ENCODE peak calls at places on chromosomes 6 and 20, in nine cellular contexts. W is PC-9; T is CD8-positive, alpha-beta memory T cell; L is SJSA1; E is H7; H is H1; Q is right atrium auricular region; M is CD8-positive, alpha-beta T cell; V is skeletal muscle cell. K is an unnamed sample.

GRCh38 chr6:149130093-149130872 is 187.2 kb upstream of the TAB2 start:
- DNase-seq in W (peak), T (no peak), L (no peak), E (no peak), H (no peak), Q (no peak), M (no peak), V (no peak), K (no peak)

GRCh38 chr20:58160451-58161051 is 67.9 kb downstream of the ANKRD60 start:
- DNase-seq in W (no peak), T (no peak), L (peak), E (no peak), H (no peak), Q (no peak), M (no peak), V (no peak), K (no peak)

GRCh38 chr20:64001607-64002011 is 20.7 kb downstream of the PRPF6 start:
- DNase-seq in W (no peak), T (no peak), L (no peak), E (no peak), H (no peak), Q (no peak), M (no peak), V (no peak), K (no peak)

GRCh38 chr6:111199935-111200822 is 112.9 kb downstream of the SLC16A10 start:
- DNase-seq in W (no peak), T (no peak), L (no peak), E (no peak), H (no peak), Q (no peak), M (no peak), V (no peak), K (no peak)

GRCh38 chr6:12160350-12160749 is 129.8 kb upstream of the EDN1 start:
- DNase-seq in W (no peak), T (no peak), L (peak), E (no peak), H (no peak), Q (no peak), M (no peak), V (peak), K (no peak)

GRCh38 chr6:156279306-156279969 is 497.7 kb upstream of the ARID1B start:
- DNase-seq in W (no peak), T (no peak), L (no peak), E (no peak), H (no peak), Q (no peak), M (no peak), V (no peak), K (no peak)

GRCh38 chr6:34834789-34835518 is 43.1 kb downstream of the BLTP3A start:
- DNase-seq in W (peak), T (no peak), L (no peak), E (no peak), H (no peak), Q (no peak), M (no peak), V (peak), K (no peak)

GRCh38 chr6:53960311-53960710 is 150.9 kb upstream of the MLIP start:
- DNase-seq in W (no peak), T (no peak), L (no peak), E (no peak), H (no peak), Q (no peak), M (no peak), V (no peak), K (no peak)

GRCh38 chr6:148332088-148332487 is 10.6 kb upstream of the SASH1 start:
- DNase-seq in W (no peak), T (no peak), L (no peak), E (no peak), H (no peak), Q (no peak), M (no peak), V (no peak), K (no peak)

GRCh38 chr6:160347259-160348208 is 644 bp upstream of the SLC22A3 start:
- DNase-seq in W (no peak), T (no peak), L (no peak), E (peak), H (no peak), Q (no peak), M (no peak), V (no peak), K (no peak)

GRCh38 chr6:160348552-160349441 is 619 bp downstream of the SLC22A3 start:
- DNase-seq in W (no peak), T (no peak), L (no peak), E (peak), H (no peak), Q (no peak), M (no peak), V (no peak), K (no peak)

GRCh38 chr6:160353950-160354496 is 5.8 kb downstream of the SLC22A3 start:
- DNase-seq in W (no peak), T (no peak), L (no peak), E (no peak), H (no peak), Q (no peak), M (no peak), V (no peak), K (no peak)

GRCh38 chr6:160348209-160348551 is at the start of gene SLC22A3:
- DNase-seq in W (no peak), T (no peak), L (no peak), E (no peak), H (no peak), Q (no peak), M (no peak), V (no peak), K (no peak)

DNA sequence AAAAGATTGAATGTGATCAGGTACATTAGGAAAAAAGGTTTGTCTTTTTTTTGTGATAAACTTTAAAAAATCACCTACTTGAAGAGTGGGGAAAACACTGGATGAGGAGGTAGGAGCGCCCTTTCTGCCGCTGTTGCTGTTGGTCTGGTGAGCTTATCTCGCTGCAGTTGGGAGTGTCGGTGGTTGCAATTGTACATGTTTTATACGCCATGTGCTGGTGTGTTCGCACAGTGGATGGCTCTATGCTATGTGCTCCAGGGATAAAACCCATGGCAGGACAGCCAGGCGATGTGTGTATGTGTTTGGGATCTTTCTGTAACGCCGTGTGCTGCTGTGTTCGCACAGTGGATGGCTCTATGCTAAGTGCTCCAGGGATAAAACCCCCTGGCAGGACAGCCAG is 1.7 kb downstream of the SLC22A3 start:
- DNase-seq in W (no peak), T (no peak), L (no peak), E (no peak), H (no peak), Q (no peak), M (no peak), V (no peak), K (no peak)
- H3K4me3 ChIP-seq in W (no peak), T (no peak), L (no peak), E (peak), H (no peak), Q (peak), M (no peak), V (peak), K (no peak)

GRCh38 chr20:61252601-61253263 is 671 bp downstream of the CDH4 start:
- DNase-seq in W (no peak), T (no peak), L (no peak), E (peak), H (no peak), Q (no peak), M (no peak), V (no peak), K (no peak)

GRCh38 chr20:61253640-61254511 is 1.8 kb downstream of the CDH4 start:
- DNase-seq in W (no peak), T (no peak), L (no peak), E (peak), H (no peak), Q (no peak), M (no peak), V (no peak), K (no peak)

GRCh38 chr20:61249626-61250025 is 2.4 kb upstream of the CDH4 start:
- DNase-seq in W (no peak), T (no peak), L (no peak), E (no peak), H (no peak), Q (no peak), M (no peak), V (no peak), K (no peak)

GRCh38 chr20:61253264-61253639 is 1.2 kb downstream of the CDH4 start:
- DNase-seq in W (no peak), T (no peak), L (no peak), E (peak), H (no peak), Q (no peak), M (no peak), V (no peak), K (peak)

GRCh38 chr20:61251529-61252393 is at the start of gene CDH4:
- DNase-seq in W (no peak), T (no peak), L (no peak), E (peak), H (no peak), Q (no peak), M (no peak), V (no peak), K (no peak)
- H3K4me3 ChIP-seq in W (no peak), T (no peak), L (peak), E (peak), H (peak), Q (peak), M (no peak), V (peak), K (peak)

GRCh38 chr6:121437861-121438651 is 2.6 kb downstream of the GJA1 start:
- DNase-seq in W (peak), T (no peak), L (peak), E (peak), H (no peak), Q (no peak), M (no peak), V (no peak), K (no peak)
- H3K4me3 ChIP-seq in W (peak), T (peak), L (peak), E (peak), H (peak), Q (peak), M (peak), V (peak), K (no peak)

DNA sequence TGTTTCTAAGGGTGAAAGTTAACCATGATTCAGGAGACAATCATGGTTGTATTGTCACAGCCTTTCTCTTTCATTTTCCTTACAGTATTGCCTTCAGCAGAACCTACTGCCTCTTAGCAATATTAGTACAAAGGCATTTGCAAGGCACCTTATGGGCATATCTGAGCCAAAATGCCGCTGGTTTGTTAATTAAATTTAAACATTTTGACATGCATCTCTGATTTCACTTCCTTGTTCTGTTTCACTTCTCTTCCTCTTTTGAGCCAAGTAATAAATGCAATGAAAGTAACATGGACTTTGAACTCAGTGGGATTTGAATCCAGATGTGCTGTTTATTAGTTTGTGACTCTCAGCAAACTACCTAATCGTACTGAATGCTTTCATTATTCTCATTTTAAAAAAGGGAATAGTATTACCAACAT is 467.4 kb upstream of the CITED2 start:
- DNase-seq in W (no peak), T (no peak), L (no peak), E (no peak), H (no peak), Q (no peak), M (no peak), V (no peak), K (no peak)
- H3K4me3 ChIP-seq in W (no peak), T (no peak), L (no peak), E (no peak), H (no peak), Q (no peak), M (no peak), V (no peak), K (no peak)

GRCh38 chr20:20366896-20367680 is 816 bp upstream of the INSM1 start:
- DNase-seq in W (no peak), T (no peak), L (no peak), E (peak), H (no peak), Q (no peak), M (no peak), V (no peak), K (no peak)

GRCh38 chr20:20369353-20370086 is 1.6 kb downstream of the INSM1 start:
- DNase-seq in W (no peak), T (no peak), L (no peak), E (peak), H (no peak), Q (no peak), M (no peak), V (no peak), K (no peak)

GRCh38 chr20:20368414-20369352 is 779 bp downstream of the INSM1 start:
- DNase-seq in W (no peak), T (no peak), L (no peak), E (peak), H (no peak), Q (no peak), M (no peak), V (no peak), K (no peak)

GRCh38 chr20:20366551-20366895 is 1.4 kb upstream of the INSM1 start:
- DNase-seq in W (no peak), T (no peak), L (no peak), E (no peak), H (no peak), Q (no peak), M (no peak), V (no peak), K (no peak)

GRCh38 chr20:20367681-20368413 is at the start of gene INSM1:
- DNase-seq in W (no peak), T (no peak), L (no peak), E (peak), H (no peak), Q (no peak), M (no peak), V (no peak), K (no peak)
- H3K4me3 ChIP-seq in W (no peak), T (no peak), L (no peak), E (peak), H (peak), Q (peak), M (no peak), V (peak), K (no peak)

GRCh38 chr20:31679357-31680285 is 41.9 kb downstream of the COX4I2 start:
- DNase-seq in W (no peak), T (no peak), L (no peak), E (no peak), H (no peak), Q (no peak), M (no peak), V (no peak), K (no peak)
- H3K4me3 ChIP-seq in W (no peak), T (no peak), L (no peak), E (no peak), H (no peak), Q (no peak), M (no peak), V (no peak), K (no peak)

DNA sequence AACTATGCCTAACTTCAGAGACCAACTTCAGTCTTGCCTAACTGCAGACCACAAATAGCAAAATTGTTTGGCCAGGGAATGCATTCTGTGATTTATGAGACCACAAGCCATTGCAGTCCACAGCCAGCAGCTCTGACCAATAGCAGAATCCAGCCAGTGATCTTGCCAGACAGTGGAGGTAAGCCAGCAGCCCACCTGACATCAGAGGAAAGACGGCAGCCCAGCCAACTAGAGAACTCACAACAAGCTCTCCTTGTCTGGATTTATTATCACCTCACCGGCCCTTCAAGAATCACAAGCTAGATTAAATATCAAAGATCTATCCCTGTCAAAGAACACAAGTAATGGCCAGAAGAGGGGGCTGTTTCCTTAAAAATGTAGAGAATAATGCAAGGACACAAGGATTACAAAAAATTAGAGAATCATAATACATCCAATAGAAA is 66.5 kb upstream of the SLC35F1 start:
- DNase-seq in W (peak), T (no peak), L (no peak), E (peak), H (no peak), Q (no peak), M (no peak), V (no peak), K (peak)
- H3K4me3 ChIP-seq in W (no peak), T (no peak), L (no peak), E (no peak), H (no peak), Q (no peak), M (no peak), V (no peak), K (no peak)

K was measured in Jurkat, Clone E6-1.